ENCODE peak calls at places on chromosomes 5 and 9, in four cellular contexts. One of them, this sample, is unnamed.

GRCh38 chr5:13629218-13629617 is 315.3 kb downstream of the DNAH5 start:
- DNase-seq in A549: no peak
- DNase-seq in M059J: peak; percentile 82
- DNase-seq in endothelial cell: no peak
- DNase-seq in this sample: no peak

GRCh38 chr9:111068816-111069215 is 30.5 kb upstream of the LPAR1 start:
- DNase-seq in A549: no peak
- DNase-seq in M059J: peak; percentile 65
- DNase-seq in endothelial cell: no peak
- DNase-seq in this sample: no peak

GRCh38 chr9:87599901-87600610 is 102.4 kb downstream of the DAPK1 start:
- DNase-seq in A549: peak; percentile 67
- DNase-seq in M059J: peak; percentile 96
- DNase-seq in endothelial cell: no peak
- DNase-seq in this sample: peak; percentile 7

GRCh38 chr9:36721846-36722588 is 149.3 kb downstream of the MELK start:
- DNase-seq in A549: no peak
- DNase-seq in M059J: peak; percentile 37
- DNase-seq in endothelial cell: no peak
- DNase-seq in this sample: no peak

GRCh38 chr5:132180134-132180745 is 47.4 kb downstream of the P4HA2 start:
- DNase-seq in A549: peak; percentile 54
- DNase-seq in M059J: peak; percentile 64
- DNase-seq in endothelial cell: peak; percentile 26
- DNase-seq in this sample: peak; percentile 49

GRCh38 chr5:27489701-27490100 is 451.3 kb upstream of the CDH9 start:
- DNase-seq in A549: no peak
- DNase-seq in M059J: no peak
- DNase-seq in endothelial cell: no peak
- DNase-seq in this sample: no peak

GRCh38 chr5:72860499-72860898 is 44.0 kb downstream of the TNPO1 start:
- DNase-seq in A549: no peak
- DNase-seq in M059J: peak; percentile 40
- DNase-seq in endothelial cell: no peak
- DNase-seq in this sample: no peak

GRCh38 chr5:33479321-33479720 is 38.6 kb downstream of the TARS1 start:
- DNase-seq in A549: no peak
- DNase-seq in M059J: peak; percentile 16
- DNase-seq in endothelial cell: no peak
- DNase-seq in this sample: no peak

GRCh38 chr5:98458004-98458403 is 315.5 kb upstream of the RGMB start:
- DNase-seq in A549: no peak
- DNase-seq in M059J: peak; percentile 91
- DNase-seq in endothelial cell: no peak
- DNase-seq in this sample: no peak

GRCh38 chr5:128534729-128535128 is 3.3 kb downstream of the FBN2 start:
- DNase-seq in A549: no peak
- DNase-seq in M059J: no peak
- DNase-seq in endothelial cell: no peak
- DNase-seq in this sample: no peak

GRCh38 chr9:33138768-33139167 is 28.4 kb downstream of the B4GALT1 start:
- DNase-seq in A549: no peak
- DNase-seq in M059J: no peak
- DNase-seq in endothelial cell: no peak
- DNase-seq in this sample: no peak

This sample was measured in Caco-2.